ENCODE peak calls at places on chromosomes 7 and 10, in five cellular contexts. U is OCI-M1, N is GOT3, I is C1 segment of cervical spinal cord, X is foreskin keratinocyte. O is an unnamed sample.

GRCh38 chr7:41624818-41625217 is 78.1 kb downstream of the INHBA start:
- DNase-seq in X (peak), N (no peak), I (no peak), U (peak), O (no peak)

GRCh38 chr10:133058267-133059092 is 29.2 kb upstream of the ADGRA1 start:
- DNase-seq in U (peak), X (no peak), N (no peak), I (no peak), O (no peak)

GRCh38 chr7:36280840-36281812 is 108.5 kb upstream of the ANLN start:
- DNase-seq in N (peak), I (peak), X (peak), U (no peak), O (no peak)

GRCh38 chr10:132168571-132169030 is 18.1 kb upstream of the DPYSL4 start:
- DNase-seq in X (no peak), N (no peak), I (no peak), U (no peak), O (no peak)

GRCh38 chr10:69742928-69743602 is 58.6 kb upstream of the COL13A1 start:
- DNase-seq in N (no peak), I (no peak), U (peak), X (peak), O (no peak)

GRCh38 chr7:122143376-122143750 is 686 bp downstream of the AASS start:
- DNase-seq in U (peak), X (no peak), I (peak), N (no peak), O (peak)

GRCh38 chr7:66099551-66100407 is 14.9 kb upstream of the CRCP start:
- DNase-seq in N (no peak), I (peak), X (peak), U (peak), O (peak)

GRCh38 chr7:1432411-1433082 is 26.7 kb downstream of the MICALL2 start:
- DNase-seq in I (peak), X (no peak), N (peak), U (peak), O (no peak)

GRCh38 chr10:76697923-76698322 is 939.7 kb downstream of the KCNMA1 start:
- DNase-seq in I (no peak), N (no peak), X (no peak), U (no peak), O (no peak)

GRCh38 chr7:33062023-33062781 is at the start of gene NT5C3A:
- DNase-seq in U (peak), N (no peak), I (no peak), X (no peak), O (no peak)

GRCh38 chr7:41984888-41985287 is 252.1 kb downstream of the GLI3 start:
- DNase-seq in I (no peak), U (no peak), X (peak), N (no peak), O (no peak)

GRCh38 chr10:114266521-114266920 is 27.5 kb downstream of the VWA2 start:
- DNase-seq in X (peak), N (no peak), U (peak), I (no peak), O (no peak)

GRCh38 chr7:128910569-128910945 is at the start of gene KCP:
- DNase-seq in U (no peak), I (no peak), X (no peak), N (no peak), O (no peak)

GRCh38 chr10:3095373-3096139 is 28.2 kb downstream of the PFKP start:
- DNase-seq in I (no peak), N (peak), X (peak), U (peak), O (peak)

GRCh38 chr7:73985737-73986141 is 42.2 kb upstream of the ELN start:
- DNase-seq in N (no peak), U (no peak), X (no peak), I (no peak), O (no peak)

GRCh38 chr10:97255512-97256293 is 36.7 kb downstream of the ARHGAP19 start:
- DNase-seq in U (no peak), N (no peak), I (no peak), X (no peak), O (no peak)

GRCh38 chr10:119431034-119431767 is 111.3 kb downstream of the RGS10 start:
- DNase-seq in X (peak), N (no peak), I (no peak), U (peak), O (no peak)

GRCh38 chr7:18570890-18571478 is 75.4 kb downstream of the HDAC9 start:
- DNase-seq in I (no peak), N (no peak), U (peak), X (peak), O (no peak)

GRCh38 chr7:83119496-83119895 is 43.2 kb downstream of the PCLO start:
- DNase-seq in U (peak), I (no peak), X (no peak), N (no peak), O (no peak)

GRCh38 chr10:109866168-109866994 is 56.9 kb downstream of the XPNPEP1 start:
- DNase-seq in N (no peak), U (peak), I (no peak), X (no peak), O (no peak)

GRCh38 chr10:94251098-94251497 is 111.6 kb downstream of the NOC3L start:
- DNase-seq in N (no peak), I (no peak), X (no peak), U (no peak), O (no peak)

GRCh38 chr7:71482284-71482683 is 350.3 kb downstream of the GALNT17 start:
- DNase-seq in X (no peak), U (no peak), N (no peak), I (no peak), O (no peak)

GRCh38 chr7:120733143-120733542 is 124.8 kb downstream of the TSPAN12 start:
- DNase-seq in X (no peak), I (no peak), N (no peak), U (no peak), O (no peak)

GRCh38 chr10:47114680-47115186 is 185.3 kb upstream of the GDF10 start:
- DNase-seq in I (no peak), N (no peak), X (no peak), U (no peak), O (no peak)

GRCh38 chr7:101547022-101547915 is 81.8 kb downstream of the MYL10 start:
- DNase-seq in U (no peak), X (no peak), I (no peak), N (no peak), O (no peak)

GRCh38 chr7:99928994-99929729 is at the start of gene GJC3:
- DNase-seq in I (no peak), U (peak), N (no peak), X (peak), O (no peak)

GRCh38 chr7:92402920-92403759 is 44.1 kb upstream of the GATAD1 start:
- DNase-seq in I (no peak), X (peak), U (no peak), N (no peak), O (no peak)

O was measured in brain pericyte.